ENCODE peak calls at places on chromosomes 4 and X, in four cellular contexts. H is heart left ventricle, N is kidney, J is psoas muscle. Q is an unnamed sample. For H3K36me3, the result is how much of the 10 kb centered on the place peaks cover.

GRCh38 chrX:44282753-44283152 is 60.7 kb downstream of the EFHC2 start:
- DNase-seq in H (no peak), N (no peak), J (no peak), Q (no peak)

GRCh38 chr4:146095091-146095690 is 80.3 kb upstream of the LSM6 start:
- DNase-seq in H (no peak), N (no peak), J (no peak), Q (no peak)

GRCh38 chr4:1368421-1369090 is 21.5 kb downstream of the UVSSA start:
- DNase-seq in H (no peak), N (peak), J (no peak), Q (no peak)

GRCh38 chrX:40947276-40947675 is 138.0 kb upstream of the USP9X start:
- DNase-seq in H (no peak), N (no peak), J (no peak), Q (no peak)

GRCh38 chrX:48107717-48108116 is 22.7 kb upstream of the SPACA5B start:
- DNase-seq in H (no peak), N (no peak), J (no peak), Q (no peak)

GRCh38 chr4:147828361-147828760 is 96.5 kb downstream of the ARHGAP10 start:
- DNase-seq in H (no peak), N (no peak), J (no peak), Q (no peak)

GRCh38 chrX:148422531-148422930 is 77.9 kb upstream of the AFF2 start:
- DNase-seq in H (no peak), N (no peak), J (no peak), Q (no peak)

GRCh38 chr4:111847256-111848108 is 297.8 kb upstream of the FAM241A start:
- DNase-seq in H (no peak), N (no peak), J (no peak), Q (no peak)

GRCh38 chrX:40065291-40066046 is 32.3 kb downstream of the BCOR start:
- DNase-seq in H (no peak), N (no peak), J (peak), Q (no peak)

GRCh38 chr4:37653601-37654000 is 32.6 kb downstream of the RELL1 start:
- DNase-seq in H (no peak), N (no peak), J (no peak), Q (no peak)

GRCh38 chr4:26493461-26493860 is 3.2 kb upstream of the CCKAR start:
- DNase-seq in H (no peak), N (no peak), J (no peak), Q (no peak)

GRCh38 chr4:167826281-167826680 is 266.1 kb upstream of the ANXA10 start:
- DNase-seq in H (no peak), N (no peak), J (no peak), Q (no peak)

GRCh38 chrX:24479924-24480722 is 15.0 kb downstream of the PDK3 start:
- DNase-seq in H (peak), N (no peak), J (no peak), Q (no peak)

GRCh38 chr4:32161382-32161781 is 1441.2 kb downstream of the PCDH7 start:
- DNase-seq in H (no peak), N (no peak), J (no peak), Q (no peak)

GRCh38 chr4:31343058-31343457 is 622.9 kb downstream of the PCDH7 start:
- DNase-seq in H (no peak), N (no peak), J (no peak), Q (no peak)

GRCh38 chr4:181796502-181796901 is 446.7 kb upstream of the TENM3 start:
- DNase-seq in H (no peak), N (no peak), J (no peak), Q (no peak)

GRCh38 chr4:159357350-159357749 is 254.5 kb downstream of the RAPGEF2 start:
- DNase-seq in H (no peak), N (no peak), J (no peak), Q (no peak)
- H3K36me3 ChIP-seq in H (half or more), N (under half), J (under half), Q (under half)

GRCh38 chrX:13899607-13900006 is 82.7 kb upstream of the GPM6B start:
- DNase-seq in H (no peak), N (no peak), J (no peak), Q (peak)
- H3K4me3 ChIP-seq in H (no peak), N (no peak), J (no peak), Q (no peak)

GRCh38 chrX:13622565-13622964 is 30.4 kb upstream of the TCEANC start:
- DNase-seq in H (no peak), N (no peak), J (no peak), Q (no peak)
- TF ChIP-seq CTCF in H (no peak), N (no peak), J (no peak), Q (no peak)

GRCh38 chr4:8385106-8385505 is 55.4 kb downstream of the ACOX3 start:
- DNase-seq in H (no peak), N (peak), J (peak), Q (no peak)
- H3K36me3 ChIP-seq in H (under half), N (under half), J (under half), Q (under half)

GRCh38 chrX:38327775-38328081 is 419 bp upstream of the RPGR start:
- DNase-seq in H (no peak), N (no peak), J (no peak), Q (no peak)
- H3K4me3 ChIP-seq in H (no peak), N (peak), J (peak), Q (peak)

Q was measured in BJ.